ENCODE peak calls at places on chromosome 22, in seven cellular contexts. One of them, this sample, is unnamed.

GRCh38 chr22:31461699-31462098 is 27.9 kb downstream of the EIF4ENIF1 start:
- DNase-seq in iris pigment epithelial cell: no peak
- DNase-seq in brain microvascular endothelial cell: no peak
- DNase-seq in stimulated activated CD4-positive, alpha-beta T cell treated with anti-CD3 and anti-CD28 coated beads, Interleukin-2, amount 100 ng/mL, for 24 hours: no peak
- DNase-seq in activated T-helper 1 cell treated with anti-CD3 and anti-CD28 coated beads, Interleukin-12 subunit alpha, Interleukin-12 subunit beta, Interleukin-2, Interleukin-4 antibody, amounts not matched to agents 30 ng/mL and 10 ng/mL and 1 ng/mL, durations not matched to agents 14 hours and 24 hours and 36 hours: no peak
- DNase-seq in D721Med: no peak
- DNase-seq in mucosa of gallbladder: no peak
- DNase-seq in this sample: no peak

GRCh38 chr22:50444663-50445062 is 30.2 kb downstream of the SBF1 start:
- DNase-seq in activated T-helper 1 cell treated with anti-CD3 and anti-CD28 coated beads, Interleukin-12 subunit alpha, Interleukin-12 subunit beta, Interleukin-2, Interleukin-4 antibody, amounts not matched to agents 30 ng/mL and 10 ng/mL and 1 ng/mL, durations not matched to agents 14 hours and 24 hours and 36 hours: no peak
- DNase-seq in iris pigment epithelial cell: peak
- DNase-seq in stimulated activated CD4-positive, alpha-beta T cell treated with anti-CD3 and anti-CD28 coated beads, Interleukin-2, amount 100 ng/mL, for 24 hours: no peak
- DNase-seq in mucosa of gallbladder: peak
- DNase-seq in D721Med: no peak
- DNase-seq in brain microvascular endothelial cell: peak
- DNase-seq in this sample: peak

GRCh38 chr22:27656970-27657369 is 144.6 kb downstream of the MN1 start:
- DNase-seq in mucosa of gallbladder: no peak
- DNase-seq in stimulated activated CD4-positive, alpha-beta T cell treated with anti-CD3 and anti-CD28 coated beads, Interleukin-2, amount 100 ng/mL, for 24 hours: no peak
- DNase-seq in iris pigment epithelial cell: no peak
- DNase-seq in brain microvascular endothelial cell: no peak
- DNase-seq in D721Med: no peak
- DNase-seq in activated T-helper 1 cell treated with anti-CD3 and anti-CD28 coated beads, Interleukin-12 subunit alpha, Interleukin-12 subunit beta, Interleukin-2, Interleukin-4 antibody, amounts not matched to agents 30 ng/mL and 10 ng/mL and 1 ng/mL, durations not matched to agents 14 hours and 24 hours and 36 hours: no peak
- DNase-seq in this sample: no peak

GRCh38 chr22:38599466-38599865 is 29.5 kb upstream of the DMC1 start:
- DNase-seq in activated T-helper 1 cell treated with anti-CD3 and anti-CD28 coated beads, Interleukin-12 subunit alpha, Interleukin-12 subunit beta, Interleukin-2, Interleukin-4 antibody, amounts not matched to agents 30 ng/mL and 10 ng/mL and 1 ng/mL, durations not matched to agents 14 hours and 24 hours and 36 hours: no peak
- DNase-seq in stimulated activated CD4-positive, alpha-beta T cell treated with anti-CD3 and anti-CD28 coated beads, Interleukin-2, amount 100 ng/mL, for 24 hours: no peak
- DNase-seq in D721Med: no peak
- DNase-seq in mucosa of gallbladder: no peak
- DNase-seq in brain microvascular endothelial cell: no peak
- DNase-seq in iris pigment epithelial cell: no peak
- DNase-seq in this sample: no peak

GRCh38 chr22:48943567-48944432 is 883.9 kb downstream of the BRD1 start:
- DNase-seq in D721Med: no peak
- DNase-seq in iris pigment epithelial cell: no peak
- DNase-seq in brain microvascular endothelial cell: no peak
- DNase-seq in mucosa of gallbladder: peak
- DNase-seq in stimulated activated CD4-positive, alpha-beta T cell treated with anti-CD3 and anti-CD28 coated beads, Interleukin-2, amount 100 ng/mL, for 24 hours: peak
- DNase-seq in activated T-helper 1 cell treated with anti-CD3 and anti-CD28 coated beads, Interleukin-12 subunit alpha, Interleukin-12 subunit beta, Interleukin-2, Interleukin-4 antibody, amounts not matched to agents 30 ng/mL and 10 ng/mL and 1 ng/mL, durations not matched to agents 14 hours and 24 hours and 36 hours: no peak
- DNase-seq in this sample: no peak

GRCh38 chr22:41415554-41415953 is 31.0 kb downstream of the TOB2 start:
- DNase-seq in brain microvascular endothelial cell: no peak
- DNase-seq in stimulated activated CD4-positive, alpha-beta T cell treated with anti-CD3 and anti-CD28 coated beads, Interleukin-2, amount 100 ng/mL, for 24 hours: no peak
- DNase-seq in activated T-helper 1 cell treated with anti-CD3 and anti-CD28 coated beads, Interleukin-12 subunit alpha, Interleukin-12 subunit beta, Interleukin-2, Interleukin-4 antibody, amounts not matched to agents 30 ng/mL and 10 ng/mL and 1 ng/mL, durations not matched to agents 14 hours and 24 hours and 36 hours: no peak
- DNase-seq in mucosa of gallbladder: no peak
- DNase-seq in iris pigment epithelial cell: no peak
- DNase-seq in D721Med: no peak
- DNase-seq in this sample: no peak

GRCh38 chr22:41288245-41288946 is 2.4 kb upstream of the RANGAP1 start:
- DNase-seq in iris pigment epithelial cell: peak
- DNase-seq in brain microvascular endothelial cell: peak
- DNase-seq in activated T-helper 1 cell treated with anti-CD3 and anti-CD28 coated beads, Interleukin-12 subunit alpha, Interleukin-12 subunit beta, Interleukin-2, Interleukin-4 antibody, amounts not matched to agents 30 ng/mL and 10 ng/mL and 1 ng/mL, durations not matched to agents 14 hours and 24 hours and 36 hours: no peak
- DNase-seq in mucosa of gallbladder: peak
- DNase-seq in stimulated activated CD4-positive, alpha-beta T cell treated with anti-CD3 and anti-CD28 coated beads, Interleukin-2, amount 100 ng/mL, for 24 hours: no peak
- DNase-seq in D721Med: no peak
- DNase-seq in this sample: no peak

GRCh38 chr22:27879923-27880322 is 39.1 kb downstream of the PITPNB start:
- DNase-seq in stimulated activated CD4-positive, alpha-beta T cell treated with anti-CD3 and anti-CD28 coated beads, Interleukin-2, amount 100 ng/mL, for 24 hours: no peak
- DNase-seq in mucosa of gallbladder: no peak
- DNase-seq in D721Med: no peak
- DNase-seq in activated T-helper 1 cell treated with anti-CD3 and anti-CD28 coated beads, Interleukin-12 subunit alpha, Interleukin-12 subunit beta, Interleukin-2, Interleukin-4 antibody, amounts not matched to agents 30 ng/mL and 10 ng/mL and 1 ng/mL, durations not matched to agents 14 hours and 24 hours and 36 hours: no peak
- DNase-seq in brain microvascular endothelial cell: peak
- DNase-seq in iris pigment epithelial cell: peak
- DNase-seq in this sample: peak

GRCh38 chr22:20013382-20013871 is 3.2 kb downstream of the ARVCF start:
- DNase-seq in D721Med: peak
- DNase-seq in activated T-helper 1 cell treated with anti-CD3 and anti-CD28 coated beads, Interleukin-12 subunit alpha, Interleukin-12 subunit beta, Interleukin-2, Interleukin-4 antibody, amounts not matched to agents 30 ng/mL and 10 ng/mL and 1 ng/mL, durations not matched to agents 14 hours and 24 hours and 36 hours: no peak
- DNase-seq in iris pigment epithelial cell: peak
- DNase-seq in stimulated activated CD4-positive, alpha-beta T cell treated with anti-CD3 and anti-CD28 coated beads, Interleukin-2, amount 100 ng/mL, for 24 hours: peak
- DNase-seq in brain microvascular endothelial cell: peak
- DNase-seq in mucosa of gallbladder: peak
- DNase-seq in this sample: no peak

GRCh38 chr22:48959496-48959895 is 868.2 kb downstream of the BRD1 start:
- DNase-seq in stimulated activated CD4-positive, alpha-beta T cell treated with anti-CD3 and anti-CD28 coated beads, Interleukin-2, amount 100 ng/mL, for 24 hours: no peak
- DNase-seq in activated T-helper 1 cell treated with anti-CD3 and anti-CD28 coated beads, Interleukin-12 subunit alpha, Interleukin-12 subunit beta, Interleukin-2, Interleukin-4 antibody, amounts not matched to agents 30 ng/mL and 10 ng/mL and 1 ng/mL, durations not matched to agents 14 hours and 24 hours and 36 hours: no peak
- DNase-seq in mucosa of gallbladder: peak
- DNase-seq in brain microvascular endothelial cell: no peak
- DNase-seq in iris pigment epithelial cell: no peak
- DNase-seq in D721Med: no peak
- DNase-seq in this sample: no peak

This sample was measured in stromal cell of bone marrow.